ENCODE peak calls at places on chromosomes 3 and 15, in ten cellular contexts. I is CD8-positive, alpha-beta memory T cell; H is Peyer's patch; L is HepG2; M is A549; A is astrocyte; K is iPS DF 6.9; V is body of pancreas; P is cardiac muscle cell; Z is hepatocyte. U is an unnamed sample.

GRCh38 chr3:195522254-195523023 is 20.7 kb downstream of the PPP1R2 start:
- DNase-seq in K (no peak), I (no peak), A (no peak), P (peak), H (no peak), L (no peak), Z (peak), V (no peak), M (peak), U (peak)

GRCh38 chr3:169476289-169476688 is 187.2 kb downstream of the MECOM start:
- DNase-seq in V (no peak), H (no peak), Z (no peak), P (no peak), A (no peak), M (no peak), I (no peak), K (no peak), L (no peak), U (no peak)

GRCh38 chr3:190261740-190262139 is 60.5 kb downstream of the CLDN1 start:
- DNase-seq in V (no peak), H (no peak), L (no peak), K (no peak), P (no peak), M (no peak), I (no peak), Z (no peak), A (peak), U (peak)

GRCh38 chr15:96254168-96254567 is 76.3 kb upstream of the NR2F2 start:
- DNase-seq in L (peak), P (no peak), K (no peak), Z (no peak), A (no peak), I (no peak), H (no peak), V (no peak), M (no peak), U (no peak)

GRCh38 chr3:187136936-187137335 is 2.4 kb downstream of the RPL39L start:
- DNase-seq in L (no peak), Z (no peak), K (no peak), I (no peak), H (no peak), M (no peak), P (no peak), V (no peak), A (peak), U (no peak)

GRCh38 chr15:92910451-92910850 is 10.3 kb downstream of the CHD2 start:
- DNase-seq in A (no peak), K (no peak), H (no peak), P (no peak), M (no peak), Z (no peak), L (no peak), V (no peak), I (no peak), U (no peak)

GRCh38 chr3:55471522-55472280 is 15.4 kb downstream of the WNT5A start:
- DNase-seq in H (no peak), P (no peak), I (no peak), M (no peak), Z (no peak), V (no peak), K (no peak), A (no peak), L (no peak), U (no peak)

GRCh38 chr15:83830381-83830780 is 176.5 kb downstream of the ADAMTSL3 start:
- DNase-seq in L (no peak), P (no peak), Z (no peak), I (no peak), M (no peak), A (no peak), H (no peak), V (no peak), K (no peak), U (peak)

GRCh38 chr15:96296264-96296663 is 34.2 kb upstream of the NR2F2 start:
- DNase-seq in M (no peak), I (no peak), K (no peak), V (no peak), H (no peak), A (peak), Z (no peak), L (no peak), P (no peak), U (no peak)

GRCh38 chr3:4720316-4721075 is 227.3 kb downstream of the ITPR1 start:
- DNase-seq in Z (peak), M (peak), V (peak), H (no peak), I (peak), L (peak), K (no peak), P (peak), A (peak), U (peak)

GRCh38 chr3:158770254-158771017 is 31.4 kb upstream of the MFSD1 start:
- DNase-seq in P (no peak), Z (no peak), K (no peak), A (peak), V (no peak), L (no peak), M (no peak), H (no peak), I (no peak), U (peak)

DNA sequence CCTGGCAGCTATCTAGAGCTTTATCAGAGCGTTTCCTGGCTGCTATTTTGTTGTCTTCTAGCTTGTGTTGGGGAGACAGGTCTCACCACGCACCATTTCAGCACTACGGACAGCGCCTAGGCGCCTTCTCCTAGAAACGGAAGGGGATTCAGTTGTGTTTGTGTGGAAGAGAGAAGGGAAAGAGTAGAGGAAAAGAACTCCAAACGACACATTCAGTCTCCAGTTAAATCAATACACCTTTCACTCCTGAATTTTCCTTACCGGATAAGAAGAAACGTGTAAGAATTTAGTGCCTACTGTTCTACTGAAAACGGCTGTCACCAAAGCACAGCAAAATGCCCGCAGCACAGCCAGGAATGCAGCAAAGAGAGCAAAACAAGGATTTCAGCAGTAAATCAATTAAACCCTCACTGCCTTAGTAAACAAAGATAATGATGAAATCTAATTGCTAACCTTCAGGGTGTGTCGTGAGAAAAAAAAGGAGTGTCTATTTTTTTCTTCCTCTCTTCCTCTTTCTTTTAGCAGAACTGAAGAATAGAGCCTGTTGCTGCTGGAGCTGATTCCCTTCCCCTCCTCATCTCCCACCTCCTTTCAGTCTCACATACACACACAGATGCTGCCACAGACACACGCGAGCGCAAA is 412 bp upstream of the CTXN2 start:
- DNase-seq in K (peak), Z (peak), V (peak), I (no peak), A (peak), M (no peak), P (peak), L (peak), H (peak), U (peak)
- H3K4me3 ChIP-seq in K (peak), Z (no peak), V (no peak), I (no peak), A (peak), M (no peak), P (peak), L (no peak), H (no peak), U (no peak)

GRCh38 chr15:62498711-62499110 is 333.6 kb upstream of the C2CD4B start:
- DNase-seq in I (no peak), A (peak), K (no peak), V (no peak), Z (no peak), H (no peak), L (peak), P (no peak), M (no peak), U (no peak)
- H3K27ac ChIP-seq in I (no peak), A (no peak), K (no peak), V (no peak), Z (no peak), H (no peak), L (peak), P (no peak), M (no peak), U (no peak)

GRCh38 chr15:67085237-67085817 is 19.9 kb downstream of the SMAD3 start:
- DNase-seq in M (no peak), I (no peak), A (no peak), P (no peak), L (no peak), H (no peak), K (no peak), Z (no peak), V (no peak), U (no peak)

GRCh38 chr15:67086650-67086941 is 21.2 kb downstream of the SMAD3 start:
- DNase-seq in H (no peak), P (no peak), L (no peak), A (no peak), M (no peak), I (no peak), V (no peak), K (no peak), Z (no peak), U (no peak)

GRCh38 chr15:67084561-67084960 is 19.2 kb downstream of the SMAD3 start:
- DNase-seq in A (no peak), M (no peak), L (no peak), V (no peak), K (no peak), Z (no peak), H (no peak), P (no peak), I (no peak), U (no peak)

GRCh38 chr15:67087507-67088172 is 22.2 kb downstream of the SMAD3 start:
- DNase-seq in I (no peak), L (no peak), H (no peak), P (no peak), Z (peak), A (no peak), K (no peak), M (no peak), V (no peak), U (no peak)

DNA sequence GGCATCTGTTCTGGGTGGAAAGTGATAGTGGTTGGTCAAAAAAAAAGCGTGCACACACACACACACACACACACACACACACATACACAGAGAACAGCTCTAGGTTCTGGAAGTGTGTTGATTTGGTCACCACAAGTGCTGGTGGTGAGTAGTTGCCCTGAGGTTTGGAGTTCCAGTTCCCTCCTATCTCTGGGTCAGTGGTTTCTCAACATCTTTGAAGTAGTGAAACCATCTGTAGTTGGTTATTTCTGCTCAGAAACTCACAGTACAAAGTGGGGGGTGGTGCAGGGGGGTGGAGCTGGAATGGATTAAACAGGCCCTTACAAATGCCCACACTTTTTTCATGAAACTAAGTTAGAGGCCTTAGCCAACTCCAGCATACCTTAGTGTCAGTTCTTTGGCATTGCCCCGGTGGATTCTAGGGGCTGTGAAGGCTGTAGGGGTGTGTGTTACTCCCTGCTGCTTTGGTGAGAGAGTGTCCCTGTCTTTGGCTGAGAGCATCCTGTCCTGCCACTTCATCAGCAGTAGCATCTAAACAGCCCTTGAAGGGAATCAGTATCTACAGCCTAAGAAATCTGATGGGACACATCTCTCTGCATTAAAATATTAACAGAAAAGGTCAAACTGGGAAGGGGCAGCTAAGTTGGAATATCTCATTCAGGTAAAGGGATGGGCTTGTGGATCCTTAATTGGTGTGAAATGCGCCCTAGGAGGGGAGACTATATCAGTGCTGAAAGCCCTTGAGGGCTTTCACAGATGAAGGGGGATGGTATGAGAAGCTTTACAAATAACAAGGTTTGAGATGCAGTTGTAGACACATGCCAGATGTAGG is 20.6 kb downstream of the SMAD3 start:
- DNase-seq in L (no peak), Z (no peak), I (no peak), A (peak), M (no peak), K (no peak), V (peak), H (no peak), P (no peak), U (no peak)
- H3K4me3 ChIP-seq in L (no peak), Z (no peak), I (no peak), A (no peak), M (no peak), K (no peak), V (no peak), H (no peak), P (no peak), U (no peak)

GRCh38 chr3:73513260-73513659 is 111.5 kb downstream of the PDZRN3 start:
- DNase-seq in H (peak), Z (peak), A (no peak), K (no peak), V (peak), P (no peak), L (peak), I (no peak), M (no peak), U (no peak)

GRCh38 chr3:73512095-73512494 is 112.6 kb downstream of the PDZRN3 start:
- DNase-seq in V (no peak), M (no peak), Z (no peak), H (no peak), P (no peak), K (no peak), A (no peak), L (no peak), I (no peak), U (no peak)

GRCh38 chr3:73511555-73511954 is 113.2 kb downstream of the PDZRN3 start:
- DNase-seq in L (no peak), Z (no peak), P (no peak), A (no peak), I (no peak), V (no peak), M (no peak), H (no peak), K (no peak), U (no peak)

GRCh38 chr3:73520931-73521461 is 103.7 kb downstream of the PDZRN3 start:
- DNase-seq in Z (no peak), H (no peak), L (no peak), M (no peak), K (no peak), P (no peak), A (no peak), V (no peak), I (no peak), U (no peak)

GRCh38 chr3:73516656-73517055 is 108.1 kb downstream of the PDZRN3 start:
- DNase-seq in V (peak), M (no peak), K (no peak), H (no peak), I (no peak), A (no peak), L (no peak), P (no peak), Z (no peak), U (no peak)
- H3K27ac ChIP-seq in V (no peak), M (no peak), K (no peak), H (peak), I (no peak), A (no peak), L (no peak), P (peak), Z (peak), U (no peak)

GRCh38 chr3:196967412-196968232 is 1.0 kb downstream of the PIGZ start:
- DNase-seq in V (no peak), P (no peak), Z (no peak), K (no peak), A (no peak), M (no peak), I (no peak), L (no peak), H (no peak), U (no peak)
- H3K4me3 ChIP-seq in V (peak), P (no peak), Z (no peak), K (peak), A (peak), M (peak), I (peak), L (peak), H (peak), U (no peak)

U was measured in SJCRH30.